ENCODE peak calls at places on chromosome 20, in ten cellular contexts. C, M, E, P, S, N, O, G, T and Q are unnamed samples.

GRCh38 chr20:57409672-57410397 is 18.6 kb downstream of the RBM38 start:
- DNase-seq in C (no peak), M (no peak), E (no peak), P (no peak), S (no peak), N (no peak), O (no peak), G (no peak), T (peak; percentile 28), Q (no peak)

GRCh38 chr20:49548371-49548947 is 19.5 kb downstream of the PTGIS start:
- DNase-seq in C (no peak), M (no peak), E (no peak), P (no peak), S (no peak), N (no peak), O (no peak), G (no peak), T (no peak), Q (no peak)

GRCh38 chr20:49668181-49668877 is 45.3 kb downstream of the B4GALT5 start:
- DNase-seq in C (no peak), M (no peak), E (peak; percentile 78), P (no peak), S (peak; percentile 52), N (peak; percentile 59), O (no peak), G (no peak), T (peak; percentile 63), Q (no peak)

GRCh38 chr20:47464380-47465101 is 37.1 kb upstream of the NCOA3 start:
- DNase-seq in C (no peak), M (peak; percentile 99), E (peak; percentile 82), P (peak; percentile 84), S (no peak), N (no peak), O (peak; percentile 74), G (peak; percentile 60), T (no peak), Q (peak; percentile 95)

GRCh38 chr20:39879296-39879695 is 809.7 kb downstream of the MAFB start:
- DNase-seq in C (no peak), M (no peak), E (no peak), P (peak; percentile 39), S (no peak), N (no peak), O (no peak), G (no peak), T (no peak), Q (no peak)

GRCh38 chr20:15593061-15593460 is 980.2 kb downstream of the KIF16B start:
- DNase-seq in C (no peak), M (no peak), E (no peak), P (no peak), S (no peak), N (no peak), O (no peak), G (no peak), T (no peak), Q (no peak)

GRCh38 chr20:57260065-57260958 is 6.1 kb downstream of the BMP7 start:
- DNase-seq in C (no peak), M (no peak), E (no peak), P (no peak), S (no peak), N (no peak), O (no peak), G (no peak), T (no peak), Q (no peak)

GRCh38 chr20:19211661-19212523 is 550 bp upstream of the SLC24A3 start:
- DNase-seq in C (peak; percentile 37), M (no peak), E (no peak), P (peak; percentile 29), S (no peak), N (no peak), O (peak; percentile 56), G (peak; percentile 11), T (no peak), Q (no peak)

GRCh38 chr20:31842471-31843157 is 2.8 kb downstream of the FOXS1 start:
- DNase-seq in C (no peak), M (peak; percentile 24), E (peak; percentile 35), P (peak; percentile 62), S (no peak), N (no peak), O (no peak), G (no peak), T (no peak), Q (no peak)

GRCh38 chr20:38023181-38024085 is 9.8 kb downstream of the TTI1 start:
- DNase-seq in C (peak; percentile 41), M (peak; percentile 79), E (peak; percentile 50), P (no peak), S (no peak), N (no peak), O (no peak), G (no peak), T (no peak), Q (peak; percentile 95)

GRCh38 chr20:50054626-50055511 is 58.1 kb downstream of the UBE2V1 start:
- DNase-seq in C (no peak), M (peak; percentile 44), E (peak; percentile 92), P (peak; percentile 67), S (no peak), N (no peak), O (no peak), G (no peak), T (no peak), Q (no peak)

GRCh38 chr20:19888269-19888669 is 128.9 kb upstream of the NAA20 start:
- DNase-seq in C (no peak), M (no peak), E (peak; percentile 83), P (no peak), S (no peak), N (no peak), O (peak; percentile 58), G (peak; percentile 34), T (no peak), Q (no peak)

GRCh38 chr20:36754656-36755222 is 8.8 kb upstream of the NDRG3 start:
- DNase-seq in C (peak; percentile 50), M (peak; percentile 65), E (peak; percentile 84), P (peak; percentile 80), S (no peak), N (no peak), O (peak; percentile 48), G (peak; percentile 46), T (peak; percentile 51), Q (peak; percentile 74)

GRCh38 chr20:51749674-51750036 is 18.5 kb downstream of the ATP9A start:
- DNase-seq in C (no peak), M (no peak), E (peak; percentile 79), P (no peak), S (no peak), N (no peak), O (no peak), G (no peak), T (no peak), Q (no peak)

GRCh38 chr20:62027116-62027515 is 38.6 kb downstream of the TAF4 start:
- DNase-seq in C (no peak), M (no peak), E (peak; percentile 51), P (peak; percentile 56), S (no peak), N (no peak), O (no peak), G (no peak), T (no peak), Q (no peak)

GRCh38 chr20:32970973-32971300 is 33.3 kb downstream of the SUN5 start:
- DNase-seq in C (no peak), M (no peak), E (no peak), P (no peak), S (no peak), N (peak; percentile 1), O (peak; percentile 14), G (no peak), T (no peak), Q (no peak)

GRCh38 chr20:21184810-21185209 is 58.9 kb downstream of the KIZ start:
- DNase-seq in C (no peak), M (no peak), E (peak; percentile 78), P (no peak), S (no peak), N (no peak), O (no peak), G (no peak), T (no peak), Q (no peak)

GRCh38 chr20:49750611-49751396 is 37.1 kb upstream of the B4GALT5 start:
- DNase-seq in C (no peak), M (no peak), E (no peak), P (peak; percentile 32), S (no peak), N (no peak), O (no peak), G (no peak), T (peak; percentile 7), Q (no peak)

GRCh38 chr20:46464451-46464850 is 48.9 kb downstream of the ZNF334 start:
- DNase-seq in C (no peak), M (no peak), E (no peak), P (no peak), S (no peak), N (no peak), O (no peak), G (no peak), T (no peak), Q (no peak)

GRCh38 chr20:57838670-57839142 is 128.9 kb upstream of the PMEPA1 start:
- DNase-seq in C (no peak), M (no peak), E (no peak), P (peak; percentile 41), S (no peak), N (no peak), O (no peak), G (peak; percentile 79), T (no peak), Q (no peak)

GRCh38 chr20:19212524-19213502 is at the start of gene SLC24A3:
- DNase-seq in C (peak; percentile 83), M (peak; percentile 9), E (peak; percentile 50), P (peak; percentile 64), S (no peak), N (no peak), O (peak; percentile 73), G (peak; percentile 13), T (no peak), Q (no peak)

GRCh38 chr20:31710423-31711250 is 12.0 kb downstream of the BCL2L1 start:
- DNase-seq in C (no peak), M (no peak), E (peak; percentile 65), P (no peak), S (no peak), N (no peak), O (no peak), G (peak; percentile 77), T (no peak), Q (no peak)

GRCh38 chr20:35992713-35993335 is 24.4 kb downstream of the CNBD2 start:
- DNase-seq in C (peak; percentile 15), M (peak; percentile 26), E (peak; percentile 70), P (peak; percentile 88), S (no peak), N (peak; percentile 20), O (peak; percentile 56), G (peak; percentile 89), T (peak; percentile 71), Q (no peak)

GRCh38 chr20:48266571-48266970 is 481.3 kb upstream of the SULF2 start:
- DNase-seq in C (no peak), M (no peak), E (no peak), P (no peak), S (no peak), N (no peak), O (no peak), G (no peak), T (no peak), Q (no peak)

GRCh38 chr20:31605902-31606677 is 1.0 kb downstream of the ID1 start:
- DNase-seq in C (no peak), M (no peak), E (peak; percentile 38), P (peak; percentile 33), S (no peak), N (no peak), O (peak; percentile 54), G (no peak), T (peak; percentile 28), Q (no peak)

GRCh38 chr20:36786246-36786645 is 12.7 kb upstream of the DSN1 start:
- DNase-seq in C (no peak), M (no peak), E (no peak), P (no peak), S (no peak), N (no peak), O (no peak), G (no peak), T (no peak), Q (no peak)

GRCh38 chr20:42204261-42204660 is 586.1 kb upstream of the CHD6 start:
- DNase-seq in C (no peak), M (no peak), E (no peak), P (no peak), S (no peak), N (no peak), O (no peak), G (no peak), T (no peak), Q (no peak)

GRCh38 chr20:11274137-11274536 is 600.3 kb upstream of the JAG1 start:
- DNase-seq in C (peak; percentile 29), M (peak; percentile 52), E (peak; percentile 79), P (peak; percentile 76), S (no peak), N (no peak), O (peak; percentile 34), G (peak; percentile 42), T (no peak), Q (peak; percentile 32)